ENCODE peak calls at places on chromosomes 12 and 14, in six cellular contexts. R is SK-N-SH, F is fibroblast of lung, O is small intestine, G is H9, H is left ventricle myocardium inferior. C is an unnamed sample. For H3K4me1 and H3K9me3, the result is how much of the 10 kb centered on the place peaks cover.

GRCh38 chr12:75364918-75365317 is 26.0 kb upstream of the GLIPR1L2 start:
- DNase-seq in R (no peak), F (peak), O (no peak), G (no peak), H (no peak), C (no peak)

GRCh38 chr14:63996575-63997220 is 143.9 kb downstream of the SYNE2 start:
- DNase-seq in R (no peak), F (no peak), O (no peak), G (no peak), H (no peak), C (no peak)

GRCh38 chr14:65446159-65446558 is 33.6 kb downstream of the FUT8 start:
- DNase-seq in R (no peak), F (peak), O (no peak), G (no peak), H (no peak), C (no peak)

GRCh38 chr12:70779250-70779649 is 141.3 kb downstream of the PTPRR start:
- DNase-seq in R (no peak), F (no peak), O (no peak), G (no peak), H (no peak), C (no peak)

GRCh38 chr14:44149597-44149996 is 357.5 kb downstream of the FSCB start:
- DNase-seq in R (peak), F (peak), O (peak), G (peak), H (no peak), C (no peak)

GRCh38 chr12:53938276-53939140 is at the start of gene HOXC13:
- DNase-seq in R (peak), F (peak), O (peak), G (peak), H (no peak), C (peak)

GRCh38 chr14:102824832-102825231 is 47.6 kb downstream of the TRAF3 start:
- DNase-seq in R (no peak), F (no peak), O (peak), G (no peak), H (peak), C (no peak)

GRCh38 chr14:49461529-49462401 is 124.4 kb downstream of the RPS29 start:
- DNase-seq in R (peak), F (peak), O (peak), G (no peak), H (no peak), C (no peak)

GRCh38 chr14:106509795-106510194 is 983.4 kb downstream of the TMEM121 start:
- DNase-seq in R (no peak), F (no peak), O (no peak), G (no peak), H (no peak), C (no peak)

GRCh38 chr12:31954925-31955678 is 4.1 kb upstream of the RESF1 start:
- DNase-seq in R (no peak), F (no peak), O (no peak), G (no peak), H (no peak), C (no peak)

GRCh38 chr12:92771011-92771410 is 68.2 kb downstream of the PLEKHG7 start:
- DNase-seq in R (no peak), F (peak), O (no peak), G (no peak), H (no peak), C (no peak)

GRCh38 chr12:49674318-49674985 is 32.8 kb downstream of the FMNL3 start:
- DNase-seq in R (no peak), F (peak), O (no peak), G (no peak), H (no peak), C (no peak)

GRCh38 chr14:61420326-61420725 is 98.9 kb downstream of the PRKCH start:
- DNase-seq in R (no peak), F (no peak), O (no peak), G (no peak), H (no peak), C (no peak)

GRCh38 chr12:128820723-128821432 is 2.9 kb downstream of the SLC15A4 start:
- DNase-seq in R (no peak), F (no peak), O (no peak), G (no peak), H (peak), C (no peak)

GRCh38 chr14:77738559-77739250 is 22.3 kb downstream of the SNW1 start:
- DNase-seq in R (no peak), F (no peak), O (no peak), G (no peak), H (no peak), C (no peak)

GRCh38 chr14:52327374-52328226 is 13.5 kb downstream of the PTGER2 start:
- DNase-seq in R (no peak), F (peak), O (peak), G (no peak), H (no peak), C (no peak)

DNA sequence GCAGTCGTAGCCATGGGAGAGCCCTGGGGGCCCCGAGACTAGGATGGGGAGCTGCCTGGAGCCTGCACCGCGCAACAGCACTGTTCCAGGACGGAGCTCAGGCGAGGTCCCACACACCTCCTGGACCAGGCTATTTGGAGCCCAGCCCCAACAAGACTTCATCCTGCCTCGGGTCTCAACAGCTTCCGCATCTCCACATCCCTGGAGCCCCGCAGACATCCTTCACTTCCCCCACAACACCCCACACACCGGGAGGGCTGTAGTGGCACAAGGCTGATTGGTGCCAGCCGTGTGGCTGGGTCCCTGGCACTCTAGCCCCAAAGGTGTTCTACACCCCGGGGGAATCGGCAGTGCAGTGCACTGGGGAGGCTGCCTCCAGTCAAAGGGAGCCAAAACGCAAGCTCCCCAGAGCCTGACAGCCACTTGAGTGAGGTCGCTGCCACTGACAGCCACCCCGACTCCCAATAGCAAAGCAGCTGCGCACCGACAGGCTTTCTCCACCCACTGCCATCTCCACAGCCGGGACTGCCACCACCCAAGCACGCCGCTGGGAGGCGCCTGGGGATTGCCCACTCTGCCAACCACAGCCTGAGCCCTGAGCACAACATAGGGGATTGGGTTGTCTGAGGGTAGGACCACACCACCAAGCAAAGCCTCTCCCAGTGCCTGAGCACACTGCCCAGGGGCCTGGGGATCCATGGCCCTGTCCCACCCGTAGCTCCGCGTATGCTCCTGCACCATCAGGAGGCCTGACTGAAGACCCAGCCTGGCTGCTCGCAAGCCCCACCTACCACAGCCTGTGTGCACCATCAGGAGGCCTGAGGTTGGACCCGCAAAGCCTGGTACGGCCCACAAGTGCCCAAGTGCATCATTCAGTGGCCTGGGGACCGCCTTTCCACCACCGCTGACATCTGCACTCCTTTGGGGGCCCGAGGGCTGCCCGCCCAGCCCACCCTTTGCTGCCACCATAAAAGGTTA is 13.2 kb upstream of the KLRF1 start:
- DNase-seq in R (peak), F (peak), O (peak), G (peak), H (peak), C (peak)
- H3K27ac ChIP-seq in R (no peak), F (no peak), O (no peak), G (no peak), H (no peak), C (no peak)

GRCh38 chr14:89954045-89955021 is at the start of gene EFCAB11:
- DNase-seq in R (peak), F (peak), O (peak), G (peak), H (peak), C (peak)
- H3K4me1 ChIP-seq in R (under half), F (under half), O (under half), G (under half), H (under half), C (under half)

DNA sequence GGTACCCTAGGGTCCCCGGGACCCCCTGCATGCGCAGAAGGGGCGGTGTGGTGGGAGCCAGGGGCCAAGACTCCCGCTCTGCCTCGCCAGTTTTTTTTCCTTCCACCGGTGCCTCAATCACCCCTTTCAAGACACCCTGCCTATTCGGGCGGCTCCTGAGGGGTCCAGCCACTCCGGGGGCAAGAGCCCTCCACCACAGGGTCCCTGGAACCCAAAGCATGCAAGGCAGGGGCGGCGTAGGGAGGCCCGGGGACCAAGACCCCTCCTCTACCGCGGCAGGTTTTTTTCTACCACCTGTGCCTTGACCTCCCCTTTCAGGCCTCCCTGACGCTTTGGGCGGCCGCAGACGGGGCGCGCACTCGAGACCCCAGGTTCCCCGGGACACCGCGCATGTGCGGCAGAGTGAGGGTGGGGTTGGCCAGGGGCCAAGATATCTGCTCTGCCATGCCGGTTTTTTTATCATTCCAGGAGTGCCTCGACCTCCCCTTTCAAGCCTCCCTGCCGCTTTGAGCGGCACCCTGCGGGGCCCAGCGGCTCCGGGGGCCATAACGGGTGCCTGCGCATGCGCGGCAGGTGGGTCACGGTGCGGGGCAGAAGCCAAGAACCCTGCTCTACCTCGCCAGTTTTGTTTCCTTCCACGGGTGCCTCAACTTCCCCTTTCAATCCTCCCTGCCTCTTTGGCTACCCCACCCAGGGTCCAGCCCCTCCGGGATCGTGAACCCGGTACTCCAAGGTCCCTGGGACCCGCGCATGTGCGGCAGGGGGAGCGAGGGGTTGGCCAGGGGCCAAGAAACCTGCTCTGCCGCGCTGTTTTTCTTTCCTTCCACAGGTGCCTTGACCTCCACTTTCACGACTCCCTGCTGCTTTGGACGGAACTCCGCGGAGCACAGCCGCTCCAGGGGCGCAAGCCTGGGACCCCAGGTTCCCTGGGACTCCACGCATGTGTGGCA is 328.1 kb downstream of the ALG10 start:
- DNase-seq in R (no peak), F (no peak), O (no peak), G (no peak), H (no peak), C (no peak)
- H3K9me3 ChIP-seq in R (under half), F (under half), O (under half), G (under half), H (under half), C (under half)

GRCh38 chr12:116360579-116361403 is 83.3 kb upstream of the MED13L start:
- DNase-seq in R (no peak), F (no peak), O (no peak), G (no peak), H (no peak), C (no peak)

GRCh38 chr12:116354950-116355779 is 77.7 kb upstream of the MED13L start:
- DNase-seq in R (no peak), F (no peak), O (no peak), G (no peak), H (no peak), C (peak)

GRCh38 chr12:116354534-116354933 is 77.0 kb upstream of the MED13L start:
- DNase-seq in R (no peak), F (no peak), O (no peak), G (no peak), H (no peak), C (no peak)

GRCh38 chr12:116361404-116362223 is 84.1 kb upstream of the MED13L start:
- DNase-seq in R (no peak), F (no peak), O (no peak), G (no peak), H (no peak), C (no peak)

DNA sequence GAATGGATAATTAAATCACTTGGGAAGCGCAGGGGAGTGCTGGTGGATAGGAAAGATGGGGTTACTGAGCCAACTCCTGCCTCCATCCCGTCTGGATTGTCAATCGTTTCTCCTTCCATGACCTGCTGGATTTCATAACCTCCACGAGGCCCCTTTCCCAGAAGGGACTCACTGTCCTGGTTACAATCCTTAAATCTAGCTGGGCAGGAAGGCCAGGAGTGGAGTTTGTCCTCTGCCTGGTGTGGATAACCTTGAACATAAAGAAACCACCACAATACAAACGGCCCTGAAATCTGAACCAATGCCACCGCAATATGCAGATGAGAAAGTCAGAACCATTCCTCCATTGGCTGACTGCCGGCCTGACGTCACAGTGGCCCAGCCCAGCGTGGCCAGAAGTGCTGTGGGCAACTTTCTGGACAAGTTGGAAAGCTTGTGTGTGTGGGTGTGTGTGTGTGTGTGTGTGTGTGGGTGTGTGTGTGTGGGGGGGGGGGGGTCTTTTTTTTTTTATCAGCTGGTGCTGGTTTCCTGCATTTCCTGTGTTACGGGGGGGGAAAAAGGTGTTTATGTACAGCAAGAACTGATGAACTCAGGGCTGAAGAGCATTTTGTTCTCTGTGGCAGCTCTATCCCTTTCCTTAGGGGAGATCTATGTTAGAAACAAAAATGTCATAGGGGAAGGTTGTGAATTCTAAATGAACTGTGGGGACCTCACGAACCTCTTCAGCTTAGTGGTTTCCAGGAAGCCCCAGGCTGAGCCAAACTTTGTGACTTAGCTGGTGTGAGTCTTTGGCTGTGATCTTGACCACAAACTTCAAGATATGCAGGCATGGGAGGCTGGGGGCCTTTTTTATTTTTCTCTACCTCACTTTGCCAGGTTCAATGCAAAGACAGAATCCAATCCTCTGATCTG is 81.6 kb upstream of the MED13L start:
- DNase-seq in R (peak), F (peak), O (peak), G (peak), H (peak), C (peak)
- H3K27ac ChIP-seq in R (peak), F (peak), O (peak), G (no peak), H (peak), C (peak)

GRCh38 chr14:74582910-74583581 is 29.0 kb downstream of the LTBP2 start:
- DNase-seq in R (no peak), F (peak), O (no peak), G (no peak), H (peak), C (no peak)
- H3K4me1 ChIP-seq in R (under half), F (under half), O (under half), G (under half), H (under half), C (under half)

DNA sequence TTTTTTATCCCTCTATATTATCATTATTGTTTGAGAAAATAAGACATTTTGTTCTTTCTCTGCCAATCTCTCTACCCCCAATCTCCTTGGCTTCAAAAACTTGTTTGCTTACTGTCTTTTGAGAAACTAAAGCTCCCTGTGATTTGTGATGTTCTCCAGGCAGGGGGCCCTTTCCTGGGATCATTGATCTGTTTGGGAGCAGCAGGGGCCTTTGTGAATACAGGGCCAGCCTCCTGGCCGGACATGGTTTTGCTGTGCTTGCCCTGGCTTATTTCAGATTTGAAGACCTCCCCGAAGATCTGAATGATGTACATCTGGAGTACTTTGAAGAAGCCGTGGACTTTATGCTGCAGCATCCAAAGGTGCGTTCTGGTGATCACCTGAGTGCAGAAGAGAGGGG is 4.5 kb downstream of the ACOT6 start:
- DNase-seq in R (no peak), F (no peak), O (no peak), G (no peak), H (no peak), C (no peak)
- H3K9me3 ChIP-seq in R (under half), F (under half), O (under half), G (under half), H (under half), C (under half)

GRCh38 chr12:121637231-121637914 is 11.0 kb downstream of the ORAI1 start:
- DNase-seq in R (no peak), F (no peak), O (peak), G (peak), H (no peak), C (peak)
- H3K27ac ChIP-seq in R (no peak), F (no peak), O (peak), G (no peak), H (no peak), C (peak)